ENCODE peak calls at places on chromosomes 5 and 9, in seven cellular contexts. W is Daoy, A is SHP77, T is M059J, Y is Panc1, L is endothelial cell, D is HS-5. P is an unnamed sample.

GRCh38 chr9:135883410-135884089 is 23.8 kb downstream of the CAMSAP1 start:
- DNase-seq in A (no peak), T (no peak), D (no peak), W (no peak), Y (no peak), L (no peak), P (no peak)

GRCh38 chr9:37641331-37641730 is 9.4 kb upstream of the FRMPD1 start:
- DNase-seq in D (no peak), Y (no peak), T (no peak), L (no peak), A (no peak), W (no peak), P (no peak)

GRCh38 chr5:172906436-172906835 is 52.8 kb upstream of the RPL26L1 start:
- DNase-seq in L (no peak), Y (no peak), T (peak), W (peak), A (no peak), D (no peak), P (no peak)

GRCh38 chr9:130735566-130735965 is 42.0 kb downstream of the EXOSC2 start:
- DNase-seq in T (no peak), L (no peak), W (no peak), Y (no peak), D (no peak), A (no peak), P (no peak)

GRCh38 chr5:72244862-72245371 is 75.1 kb downstream of the MRPS27 start:
- DNase-seq in D (peak), W (peak), A (peak), T (peak), L (no peak), Y (no peak), P (no peak)

GRCh38 chr9:15873573-15874177 is 320.8 kb downstream of the CCDC171 start:
- DNase-seq in D (peak), A (peak), T (peak), W (peak), L (peak), Y (peak), P (no peak)

GRCh38 chr5:117594165-117594564 is 1019.5 kb upstream of the SEMA6A start:
- DNase-seq in L (no peak), D (peak), Y (no peak), A (no peak), W (no peak), T (no peak), P (no peak)

GRCh38 chr5:135850231-135850630 is 15.8 kb downstream of the SLC25A48 start:
- DNase-seq in D (no peak), W (no peak), Y (no peak), T (no peak), L (no peak), A (no peak), P (no peak)

GRCh38 chr5:150209020-150209635 is 19.3 kb downstream of the SLC6A7 start:
- DNase-seq in Y (no peak), L (no peak), T (peak), D (no peak), W (peak), A (peak), P (peak)

GRCh38 chr9:124297553-124297905 is 39.8 kb downstream of the NEK6 start:
- DNase-seq in A (no peak), T (peak), D (peak), Y (peak), W (peak), L (no peak), P (peak)

GRCh38 chr5:126812199-126812570 is 35.2 kb downstream of the LMNB1 start:
- DNase-seq in A (no peak), L (no peak), W (no peak), Y (no peak), T (no peak), D (no peak), P (no peak)

GRCh38 chr5:157714480-157714879 is 16.7 kb upstream of the THG1L start:
- DNase-seq in D (no peak), L (no peak), T (peak), W (no peak), Y (no peak), A (no peak), P (no peak)

GRCh38 chr5:140311011-140311467 is 8.1 kb upstream of the PFDN1 start:
- DNase-seq in L (no peak), A (no peak), Y (no peak), T (peak), D (no peak), W (peak), P (no peak)

GRCh38 chr9:128215491-128216404 is 12.6 kb downstream of the DNM1 start:
- DNase-seq in W (peak), Y (no peak), D (no peak), L (no peak), T (peak), A (no peak), P (no peak)

GRCh38 chr5:74122979-74123575 is 497.1 kb downstream of the ARHGEF28 start:
- DNase-seq in W (peak), T (no peak), D (no peak), L (no peak), A (peak), Y (no peak), P (no peak)

GRCh38 chr5:121870489-121870888 is 18.8 kb downstream of the FTMT start:
- DNase-seq in L (no peak), Y (peak), T (peak), W (no peak), D (no peak), A (no peak), P (no peak)

GRCh38 chr5:177495243-177496060 is 2.0 kb downstream of the PDLIM7 start:
- DNase-seq in L (peak), Y (no peak), W (peak), A (no peak), D (no peak), T (peak), P (no peak)

GRCh38 chr5:170745481-170746061 is 38.0 kb upstream of the GABRP start:
- DNase-seq in W (peak), A (no peak), D (no peak), T (peak), L (peak), Y (no peak), P (no peak)

GRCh38 chr9:121318631-121319393 is 50.9 kb downstream of the GSN start:
- DNase-seq in D (no peak), Y (no peak), L (no peak), T (no peak), W (no peak), A (no peak), P (no peak)

GRCh38 chr5:6649186-6649585 is 15.9 kb downstream of the SRD5A1 start:
- DNase-seq in L (no peak), A (no peak), Y (no peak), W (no peak), D (no peak), T (no peak), P (no peak)

GRCh38 chr9:122084276-122084675 is 8.8 kb downstream of the TTLL11 start:
- DNase-seq in W (no peak), T (no peak), L (no peak), A (no peak), Y (no peak), D (no peak), P (no peak)

GRCh38 chr5:122951658-122952057 is 84.9 kb downstream of the PPIC start:
- DNase-seq in D (no peak), T (no peak), A (no peak), W (no peak), L (no peak), Y (no peak), P (no peak)

GRCh38 chr9:130140701-130141100 is 31.5 kb upstream of the NCS1 start:
- DNase-seq in A (no peak), D (no peak), L (no peak), Y (no peak), W (no peak), T (no peak), P (no peak)

GRCh38 chr9:22921742-22922141 is 475.1 kb downstream of the DMRTA1 start:
- DNase-seq in T (no peak), L (no peak), W (no peak), A (no peak), D (no peak), Y (no peak), P (no peak)

GRCh38 chr9:136306691-136307208 is 2.9 kb upstream of the CCDC187 start:
- DNase-seq in A (no peak), L (no peak), Y (no peak), W (peak), T (peak), D (no peak), P (no peak)

GRCh38 chr5:96336351-96336985 is 96.6 kb downstream of the PCSK1 start:
- DNase-seq in Y (peak), A (peak), T (peak), L (peak), W (peak), D (peak), P (peak)

GRCh38 chr9:21077842-21078241 is at the start of gene IFNB1:
- DNase-seq in D (no peak), W (no peak), T (no peak), L (no peak), A (no peak), Y (no peak), P (no peak)

GRCh38 chr5:138463335-138464017 is 1.8 kb upstream of the EGR1 start:
- DNase-seq in T (peak), L (no peak), A (peak), W (peak), D (no peak), Y (no peak), P (no peak)

GRCh38 chr5:178542455-178542854 is 47.7 kb downstream of the COL23A1 start:
- DNase-seq in W (peak), D (no peak), A (no peak), L (no peak), Y (no peak), T (no peak), P (no peak)

GRCh38 chr5:72034710-72035109 is 72.6 kb upstream of the MAP1B start:
- DNase-seq in A (no peak), L (no peak), Y (no peak), W (peak), T (peak), D (no peak), P (no peak)

P was measured in keratinocyte.